ENCODE peak calls at places on chromosomes 3 and 15, in ten cellular contexts. K is breast epithelium; U is colonic mucosa; T is ovary; O is A549; X is stomach; D is thyroid gland; G is neural progenitor cell; I is CD8-positive, alpha-beta T cell; S is iPS DF 6.9. R is an unnamed sample.

GRCh38 chr3:94307588-94307987 is 244.7 kb downstream of the NSUN3 start:
- DNase-seq in I (no peak), S (no peak), X (no peak), U (no peak), T (no peak), K (no peak), G (no peak), D (no peak), O (no peak), R (no peak)

GRCh38 chr15:89632563-89633430 is 22.5 kb downstream of the KIF7 start:
- DNase-seq in T (no peak), S (no peak), G (no peak), O (no peak), D (no peak), K (no peak), I (peak; percentile 29), X (peak; percentile 52), U (no peak), R (no peak)

GRCh38 chr3:27943106-27943505 is 221.0 kb upstream of the EOMES start:
- DNase-seq in U (peak; percentile 19), O (no peak), G (peak; percentile 59), T (no peak), I (no peak), K (no peak), D (no peak), S (no peak), X (no peak), R (no peak)

GRCh38 chr15:57235865-57236264 is 140.4 kb upstream of the CGNL1 start:
- DNase-seq in S (no peak), O (no peak), U (no peak), X (no peak), K (no peak), I (no peak), T (no peak), G (peak; percentile 48), D (no peak), R (no peak)

GRCh38 chr15:22880068-22880980 is 41.9 kb downstream of the NIPA2 start:
- DNase-seq in I (no peak), D (no peak), X (no peak), O (no peak), S (no peak), K (no peak), G (no peak), U (no peak), T (no peak), R (no peak)

GRCh38 chr3:45321607-45322391 is 66.6 kb upstream of the LARS2 start:
- DNase-seq in U (no peak), S (no peak), K (peak; percentile 22), X (no peak), G (no peak), T (no peak), D (no peak), O (no peak), I (peak; percentile 35), R (no peak)

GRCh38 chr3:14303336-14304100 is 98.9 kb upstream of the SLC6A6 start:
- DNase-seq in D (no peak), X (no peak), U (no peak), G (no peak), I (no peak), K (peak; percentile 55), S (no peak), T (no peak), O (no peak), R (no peak)

GRCh38 chr3:52730681-52731080 is 24.8 kb downstream of the SPCS1 start:
- DNase-seq in I (no peak), X (no peak), U (no peak), G (no peak), D (no peak), K (no peak), O (no peak), T (no peak), S (no peak), R (no peak)

GRCh38 chr15:89993344-89993743 is 7.8 kb upstream of the ZNF710 start:
- DNase-seq in G (no peak), I (no peak), O (no peak), K (no peak), X (no peak), U (no peak), D (no peak), S (no peak), T (no peak), R (no peak)

GRCh38 chr3:127844326-127844942 is 22.1 kb upstream of the MGLL start:
- DNase-seq in S (no peak), U (no peak), O (no peak), D (peak; percentile 20), G (no peak), K (no peak), T (no peak), I (no peak), X (no peak), R (no peak)

GRCh38 chr3:160929595-160929994 is 173.6 kb downstream of the PPM1L start:
- DNase-seq in I (no peak), U (no peak), X (peak; percentile 32), D (peak; percentile 62), K (no peak), T (no peak), G (peak; percentile 16), S (no peak), O (no peak), R (no peak)

GRCh38 chr3:100040846-100041245 is 73.5 kb downstream of the FILIP1L start:
- DNase-seq in S (no peak), K (no peak), T (no peak), X (no peak), U (no peak), I (no peak), O (no peak), D (no peak), G (no peak), R (no peak)

GRCh38 chr3:115626711-115627110 is 3.4 kb downstream of the GAP43 start:
- DNase-seq in D (no peak), G (peak; percentile 21), I (no peak), U (no peak), T (no peak), K (no peak), X (no peak), O (no peak), S (no peak), R (no peak)
- H3K4me3 ChIP-seq in D (no peak overlapping the region), G (peak overlapping the region; percentile 1), I (no peak overlapping the region), U (no peak overlapping the region), T (no peak overlapping the region), K (no peak overlapping the region), X (no peak overlapping the region), O (no peak overlapping the region), S (no peak overlapping the region), R (no peak overlapping the region)

GRCh38 chr3:69994934-69995333 is 4.6 kb upstream of the SAMMSON start:
- DNase-seq in I (no peak), T (no peak), S (no peak), X (no peak), U (no peak), O (no peak), G (no peak), K (no peak), D (no peak), R (no peak)

GRCh38 chr3:69998759-69999158 is 774 bp upstream of the SAMMSON start:
- DNase-seq in G (no peak), T (no peak), D (no peak), K (no peak), U (no peak), S (no peak), O (no peak), X (peak; percentile 33), I (no peak), R (no peak)

GRCh38 chr3:69997486-69998307 is 1.8 kb upstream of the SAMMSON start:
- DNase-seq in O (no peak), X (no peak), S (no peak), D (no peak), I (no peak), K (no peak), T (no peak), U (no peak), G (no peak), R (no peak)

GRCh38 chr3:69999191-70000027 is at the start of gene SAMMSON:
- DNase-seq in K (no peak), T (peak; percentile 77), G (no peak), O (no peak), S (no peak), I (no peak), U (no peak), X (no peak), D (no peak), R (peak; percentile 74)

DNA sequence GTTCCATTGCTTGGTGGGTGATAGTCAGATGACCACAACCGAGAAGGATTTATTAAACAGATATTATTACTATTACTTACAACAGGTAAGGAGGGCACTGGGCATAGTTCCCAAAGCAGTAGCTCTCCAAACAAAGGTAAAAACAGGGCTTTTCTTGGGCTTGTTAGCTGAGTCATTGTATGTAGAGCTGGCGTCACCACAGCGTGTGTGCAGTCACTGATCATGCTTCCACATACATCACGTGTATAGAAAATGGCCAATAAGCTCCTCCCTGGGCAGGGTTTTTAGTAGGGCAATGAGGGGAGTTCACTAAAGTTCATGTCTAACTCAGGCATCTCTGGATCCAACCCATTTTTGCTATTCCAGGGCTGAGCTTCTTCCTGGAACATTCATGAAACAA is 5.8 kb upstream of the SAMMSON start:
- DNase-seq in X (no peak), G (no peak), T (no peak), O (no peak), K (no peak), D (no peak), U (no peak), S (no peak), I (no peak), R (no peak)
- H3K9me3 ChIP-seq in X (no peaks in the 10 kb centered on the region), G (no peaks in the 10 kb centered on the region), T (no peaks in the 10 kb centered on the region), O (no peaks in the 10 kb centered on the region), K (no peaks in the 10 kb centered on the region), D (no peaks in the 10 kb centered on the region), U (no peaks in the 10 kb centered on the region), S (no peaks in the 10 kb centered on the region), I (no peaks in the 10 kb centered on the region), R (no peaks in the 10 kb centered on the region)

DNA sequence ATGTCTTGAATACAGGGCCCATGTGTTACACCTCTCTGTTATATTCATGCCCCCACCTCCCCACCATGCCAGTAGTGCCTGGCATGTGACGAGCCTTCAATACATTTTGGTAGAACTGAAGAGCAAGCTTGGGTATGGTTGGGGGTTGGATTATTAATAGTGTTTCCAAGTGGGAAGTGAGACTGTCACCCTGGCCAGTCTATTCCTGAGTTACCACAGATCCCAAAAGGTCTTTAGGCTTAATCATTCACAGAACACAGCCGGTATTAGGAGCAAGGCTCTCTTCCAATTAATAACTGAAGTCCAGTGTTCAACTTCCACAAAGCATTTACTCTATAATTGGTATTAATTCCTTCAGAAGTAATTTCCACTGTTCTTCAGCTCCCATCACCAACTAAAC is 231.9 kb upstream of the LRTM1 start:
- DNase-seq in O (no peak), K (no peak), D (no peak), I (no peak), T (no peak), X (no peak), G (no peak), U (no peak), S (no peak), R (no peak)
- H3K4me1 ChIP-seq in O (no peaks in the 10 kb centered on the region), K (no peaks in the 10 kb centered on the region), D (peaks cover 5% of the 10 kb centered on the region), I (no peaks in the 10 kb centered on the region), T (no peaks in the 10 kb centered on the region), X (no peaks in the 10 kb centered on the region), G (no peaks in the 10 kb centered on the region), U (no peaks in the 10 kb centered on the region), S (no peaks in the 10 kb centered on the region), R (no peaks in the 10 kb centered on the region)

DNA sequence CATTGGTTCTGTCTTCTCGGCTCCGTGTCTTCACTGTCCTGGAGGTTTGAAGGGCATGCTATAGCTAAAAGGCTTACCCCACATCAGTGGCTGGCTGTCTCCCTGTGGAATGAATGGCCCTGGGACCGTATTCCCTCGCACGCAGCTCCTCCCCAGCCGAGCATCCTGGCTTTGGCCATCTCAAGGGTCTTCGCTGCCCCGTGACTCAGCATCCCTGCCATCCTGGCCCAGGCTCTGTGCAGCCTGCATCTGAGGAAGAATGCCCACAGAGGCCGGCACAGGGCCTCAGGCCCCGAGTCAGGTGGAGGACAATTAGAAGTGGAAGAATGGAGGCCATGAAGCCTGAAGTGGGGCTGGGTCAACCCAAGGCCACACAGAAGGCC is 11.0 kb downstream of the LOXL1 start:
- DNase-seq in T (no peak), X (no peak), D (no peak), U (no peak), G (no peak), O (no peak), S (no peak), I (no peak), K (no peak), R (no peak)
- H3K4me3 ChIP-seq in T (no peak overlapping the region), X (no peak overlapping the region), D (no peak overlapping the region), U (no peak overlapping the region), G (no peak overlapping the region), O (no peak overlapping the region), S (no peak overlapping the region), I (no peak overlapping the region), K (no peak overlapping the region), R (no peak overlapping the region)

R was measured in ascending aorta.